ENCODE peak calls at places on chromosome 20, in four cellular contexts. S is breast epithelium, C is PC-9, R is IMR-90. K is an unnamed sample.

GRCh38 chr20:33024609-33025317 is 6.7 kb upstream of the BPIFB6 start:
- DNase-seq in C (no peak), S (no peak), R (no peak), K (no peak)

GRCh38 chr20:13220194-13220856 is 749 bp upstream of the ISM1 start:
- DNase-seq in C (peak; percentile 17), S (peak; percentile 71), R (peak; percentile 3), K (peak; percentile 81)

GRCh38 chr20:54654460-54654859 is 179.1 kb downstream of the DOK5 start:
- DNase-seq in S (no peak), R (no peak), C (no peak), K (no peak)

GRCh38 chr20:51594999-51595532 is 52.5 kb upstream of the NFATC2 start:
- DNase-seq in S (peak; percentile 92), C (peak; percentile 79), R (peak; percentile 89), K (peak; percentile 96)

GRCh38 chr20:19757973-19758887 is at the start of gene RIN2:
- DNase-seq in R (peak; percentile 87), C (peak; percentile 98), S (peak; percentile 89), K (peak; percentile 92)

GRCh38 chr20:51326241-51326819 is 216.2 kb downstream of the NFATC2 start:
- DNase-seq in R (peak; percentile 76), S (no peak), C (no peak), K (no peak)

GRCh38 chr20:17648306-17648646 is 33.8 kb downstream of the RRBP1 start:
- DNase-seq in S (no peak), C (no peak), R (no peak), K (no peak)

GRCh38 chr20:23361108-23361650 is 803 bp upstream of the GZF1 start:
- DNase-seq in R (peak; percentile 24), C (no peak), S (no peak), K (no peak)

GRCh38 chr20:21534453-21534852 is 20.6 kb upstream of the NKX2-2 start:
- DNase-seq in R (no peak), S (no peak), C (no peak), K (no peak)

GRCh38 chr20:57470212-57470522 is 54.8 kb downstream of the CTCFL start:
- DNase-seq in C (no peak), S (no peak), R (no peak), K (no peak)

GRCh38 chr20:57470666-57471495 is 54.1 kb downstream of the CTCFL start:
- DNase-seq in R (no peak), C (no peak), S (no peak), K (no peak)

GRCh38 chr20:57473246-57474042 is 51.5 kb downstream of the CTCFL start:
- DNase-seq in R (no peak), C (no peak), S (no peak), K (no peak)

GRCh38 chr20:57469418-57470211 is 55.3 kb downstream of the CTCFL start:
- DNase-seq in S (no peak), R (no peak), C (no peak), K (no peak)

GRCh38 chr20:57471496-57472210 is 53.3 kb downstream of the CTCFL start:
- DNase-seq in C (no peak), R (no peak), S (no peak), K (no peak)
- H3K4me1 ChIP-seq in C (no peaks in the 10 kb centered on the region), R (no peaks in the 10 kb centered on the region), S (no peaks in the 10 kb centered on the region), K (peaks cover 52% of the 10 kb centered on the region)

GRCh38 chr20:39547546-39548410 is 585.6 kb downstream of the DHX35 start:
- DNase-seq in R (no peak), S (no peak), C (no peak), K (no peak)
- TF ChIP-seq CTCF in R (no peak), S (no peak), C (no peak), K (no peak)

DNA sequence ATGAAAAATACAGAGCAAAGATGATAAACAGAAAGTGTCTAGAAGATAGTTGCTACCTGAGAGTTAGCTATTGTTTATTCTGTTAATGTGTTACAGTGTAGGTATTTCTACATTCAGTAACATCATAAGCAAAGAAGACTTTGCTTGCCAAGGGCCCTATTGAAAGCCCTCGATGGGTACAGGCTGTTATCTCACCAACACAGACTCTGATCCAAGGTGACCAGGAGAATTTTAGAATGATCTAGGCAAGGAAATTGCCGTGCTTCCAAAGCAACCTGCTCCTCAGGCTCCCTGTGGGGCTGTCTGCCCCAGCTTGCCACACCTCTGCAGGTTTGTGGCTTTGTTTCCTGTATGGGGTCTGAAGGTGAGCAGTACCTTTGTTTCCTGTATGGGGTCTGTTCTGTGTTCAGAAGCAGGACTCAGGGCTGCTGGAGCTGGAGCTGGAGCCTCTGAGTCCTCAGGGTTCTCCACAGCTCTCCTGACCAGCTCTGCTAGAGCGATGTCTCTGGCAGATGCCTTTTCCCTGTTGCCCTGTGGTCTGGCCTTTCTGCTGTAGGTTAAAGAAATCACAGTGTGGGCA is 32.5 kb downstream of the PHACTR3 start:
- DNase-seq in S (no peak), R (no peak), C (no peak), K (peak; percentile 16)
- H3K27me3 ChIP-seq in S (peaks cover 12% of the 10 kb centered on the region), R (no peaks in the 10 kb centered on the region), C (peaks cover 66% of the 10 kb centered on the region), K (no peaks in the 10 kb centered on the region)

GRCh38 chr20:36941403-36941835 is 10.1 kb downstream of the SAMHD1 start:
- DNase-seq in S (no peak), R (no peak), C (no peak), K (no peak)
- H3K4me1 ChIP-seq in S (no peaks in the 10 kb centered on the region), R (no peaks in the 10 kb centered on the region), C (no peaks in the 10 kb centered on the region), K (peaks cover 92% of the 10 kb centered on the region)

GRCh38 chr20:49786671-49787370 is 25.8 kb upstream of the SLC9A8 start:
- DNase-seq in C (no peak), R (peak; percentile 20), S (no peak), K (no peak)
- TF ChIP-seq CTCF in C (peak; percentile 53), R (peak; percentile 47), S (no peak), K (no peak)

DNA sequence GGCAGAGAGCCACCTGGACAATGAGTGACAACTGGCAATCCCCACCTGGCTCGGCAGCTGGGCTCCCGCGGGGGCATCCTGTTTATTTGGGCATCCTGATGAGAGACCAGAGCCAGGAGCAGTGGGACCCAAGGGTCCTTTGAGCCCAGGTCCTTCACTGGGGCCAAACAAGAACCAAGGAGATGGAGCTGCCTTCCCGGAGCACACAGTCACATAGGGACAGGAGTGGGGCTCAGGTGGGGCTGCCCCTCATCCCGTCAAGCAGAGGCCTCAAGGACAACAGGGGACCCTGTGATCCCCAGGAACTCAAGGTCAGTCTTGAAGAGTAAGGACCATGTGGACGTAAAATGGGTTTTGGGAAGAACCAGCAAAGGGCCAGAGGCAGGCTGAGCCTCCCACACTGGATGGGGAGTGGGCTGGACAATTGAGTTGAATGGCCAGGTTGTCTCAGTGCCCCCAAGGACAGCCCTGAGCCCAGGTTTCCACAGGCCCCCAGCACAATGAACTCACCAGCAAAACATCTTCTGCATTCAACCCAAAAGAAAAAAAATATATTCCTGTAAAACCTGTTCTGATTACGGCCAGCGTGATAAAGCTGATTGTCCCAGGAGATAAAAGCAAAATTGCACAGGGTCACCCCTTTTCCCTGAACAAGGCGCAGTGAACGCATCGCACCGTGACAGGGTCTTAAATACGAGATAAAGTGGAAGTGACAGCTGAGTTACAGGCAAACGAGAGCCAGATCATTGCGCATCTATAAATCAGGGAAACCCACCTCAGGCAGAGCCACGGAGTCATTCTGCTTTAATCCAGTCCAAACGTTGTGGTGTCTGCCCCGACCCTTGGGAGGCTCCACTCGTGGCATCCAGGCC is 86.2 kb downstream of the ANKRD60 start:
- DNase-seq in S (peak; percentile 11), R (no peak), C (peak; percentile 47), K (peak; percentile 54)
- H3K27me3 ChIP-seq in S (peaks cover 9% of the 10 kb centered on the region), R (peaks cover 10% of the 10 kb centered on the region), C (no peaks in the 10 kb centered on the region), K (no peaks in the 10 kb centered on the region)

GRCh38 chr20:25738198-25738597 is 41.5 kb upstream of the ZNF337 start:
- DNase-seq in R (peak; percentile 36), C (no peak), S (no peak), K (no peak)
- H3K4me1 ChIP-seq in R (no peaks in the 10 kb centered on the region), C (peaks cover 11% of the 10 kb centered on the region), S (no peaks in the 10 kb centered on the region), K (no peaks in the 10 kb centered on the region)

K was measured in right atrium auricular region.